ENCODE peak calls at places on chromosomes 2 and 18, in five cellular contexts. F is HepG2, R is SK-N-SH, V is K562, W is GM12878. D is an unnamed sample.

GRCh38 chr2:17728210-17728609 is 25.4 kb downstream of the SMC6 start:
- DNase-seq in F (no peak), R (no peak), V (no peak), W (no peak), D (no peak)

GRCh38 chr2:16022548-16023240 is 82.3 kb downstream of the MYCN start:
- DNase-seq in F (no peak), R (no peak), V (no peak), W (no peak), D (no peak)

GRCh38 chr2:109342890-109343289 is 213.9 kb downstream of the SH3RF3 start:
- DNase-seq in F (no peak), R (no peak), V (no peak), W (no peak), D (no peak)

GRCh38 chr2:150911766-150912280 is 349.8 kb downstream of the RBM43 start:
- DNase-seq in F (peak; percentile 24), R (no peak), V (no peak), W (no peak), D (peak; percentile 70)

GRCh38 chr2:98615481-98615880 is 7.1 kb downstream of the UNC50 start:
- DNase-seq in F (no peak), R (no peak), V (no peak), W (no peak), D (no peak)

GRCh38 chr2:86097913-86098312 is 7.8 kb downstream of the POLR1A start:
- DNase-seq in F (no peak), R (no peak), V (no peak), W (no peak), D (no peak)

GRCh38 chr2:164551519-164551918 is 69.8 kb downstream of the GRB14 start:
- DNase-seq in F (no peak), R (no peak), V (no peak), W (no peak), D (no peak)

GRCh38 chr18:27500531-27500930 is 315.4 kb upstream of the CHST9 start:
- DNase-seq in F (no peak), R (no peak), V (no peak), W (no peak), D (no peak)

GRCh38 chr2:30714811-30715709 is 92.2 kb downstream of the CAPN13 start:
- DNase-seq in F (no peak), R (no peak), V (no peak), W (no peak), D (no peak)

GRCh38 chr2:22020101-22020742 is 896.5 kb downstream of the TDRD15 start:
- DNase-seq in F (no peak), R (no peak), V (no peak), W (no peak), D (no peak)

GRCh38 chr2:96685285-96685591 is 42.7 kb downstream of the FER1L5 start:
- DNase-seq in F (no peak), R (peak; percentile 74), V (no peak), W (no peak), D (no peak)

GRCh38 chr2:45849491-45850283 is 198.2 kb downstream of the PRKCE start:
- DNase-seq in F (no peak), R (no peak), V (no peak), W (no peak), D (no peak)

GRCh38 chr2:67733517-67733916 is 329.3 kb downstream of the C1D start:
- DNase-seq in F (peak; percentile 8), R (peak; percentile 54), V (no peak), W (no peak), D (peak; percentile 21)

GRCh38 chr2:165827921-165828276 is 33.9 kb upstream of the GALNT3 start:
- DNase-seq in F (no peak), R (no peak), V (no peak), W (no peak), D (no peak)

GRCh38 chr2:220466251-220466691 is 838.8 kb downstream of the SLC4A3 start:
- DNase-seq in F (no peak), R (no peak), V (no peak), W (no peak), D (no peak)

GRCh38 chr2:52818958-52819357 is 948.6 kb upstream of the CHAC2 start:
- DNase-seq in F (no peak), R (no peak), V (no peak), W (no peak), D (no peak)

GRCh38 chr2:73999881-74000597 is 15.3 kb downstream of the TET3 start:
- DNase-seq in F (no peak), R (no peak), V (no peak), W (no peak), D (no peak)

GRCh38 chr2:113136828-113137775 is 9.7 kb downstream of the IL1RN start:
- DNase-seq in F (peak; percentile 59), R (peak; percentile 48), V (peak; percentile 60), W (no peak), D (peak; percentile 58)

GRCh38 chr18:50465211-50466153 is 90.6 kb downstream of the SKA1 start:
- DNase-seq in F (no peak), R (no peak), V (no peak), W (no peak), D (no peak)

GRCh38 chr2:172588931-172589330 is 33.0 kb downstream of the PDK1 start:
- DNase-seq in F (no peak), R (no peak), V (no peak), W (no peak), D (no peak)

GRCh38 chr18:63161728-63162195 is 157.8 kb downstream of the BCL2 start:
- DNase-seq in F (peak; percentile 2), R (no peak), V (peak; percentile 12), W (peak; percentile 98), D (peak; percentile 20)

GRCh38 chr2:112733449-112733848 is 12.6 kb downstream of the NT5DC4 start:
- DNase-seq in F (no peak), R (no peak), V (no peak), W (no peak), D (no peak)

GRCh38 chr18:65257157-65257556 is 493.7 kb upstream of the CDH7 start:
- DNase-seq in F (no peak), R (no peak), V (no peak), W (no peak), D (no peak)

GRCh38 chr2:71605173-71605641 is 151.8 kb downstream of the DYSF start:
- DNase-seq in F (no peak), R (no peak), V (no peak), W (no peak), D (no peak)

GRCh38 chr2:179434357-179434756 is 169.7 kb upstream of the SESTD1 start:
- DNase-seq in F (no peak), R (no peak), V (no peak), W (no peak), D (no peak)

GRCh38 chr2:237298323-237299118 is 115.4 kb downstream of the COL6A3 start:
- DNase-seq in F (peak; percentile 51), R (peak; percentile 33), V (no peak), W (no peak), D (peak; percentile 28)

GRCh38 chr2:142819411-142819810 is 58.1 kb upstream of the KYNU start:
- DNase-seq in F (no peak), R (no peak), V (no peak), W (no peak), D (no peak)

GRCh38 chr18:13447621-13448020 is 229.1 kb downstream of the LDLRAD4 start:
- DNase-seq in F (no peak), R (peak; percentile 55), V (no peak), W (no peak), D (peak; percentile 7)

GRCh38 chr2:181882621-181883020 is 8.9 kb upstream of the ITPRID2 start:
- DNase-seq in F (no peak), R (no peak), V (no peak), W (no peak), D (no peak)

GRCh38 chr18:5309888-5310470 is 14.5 kb upstream of the ZBTB14 start:
- DNase-seq in F (no peak), R (no peak), V (no peak), W (peak; percentile 48), D (no peak)

GRCh38 chr2:231360881-231361294 is 34.6 kb upstream of the B3GNT7 start:
- DNase-seq in F (no peak), R (no peak), V (no peak), W (no peak), D (no peak)

GRCh38 chr18:24991661-24992060 is 360.3 kb downstream of the ZNF521 start:
- DNase-seq in F (no peak), R (no peak), V (no peak), W (no peak), D (no peak)

GRCh38 chr2:53181759-53182158 is 585.8 kb upstream of the CHAC2 start:
- DNase-seq in F (no peak), R (no peak), V (no peak), W (no peak), D (no peak)

DNA sequence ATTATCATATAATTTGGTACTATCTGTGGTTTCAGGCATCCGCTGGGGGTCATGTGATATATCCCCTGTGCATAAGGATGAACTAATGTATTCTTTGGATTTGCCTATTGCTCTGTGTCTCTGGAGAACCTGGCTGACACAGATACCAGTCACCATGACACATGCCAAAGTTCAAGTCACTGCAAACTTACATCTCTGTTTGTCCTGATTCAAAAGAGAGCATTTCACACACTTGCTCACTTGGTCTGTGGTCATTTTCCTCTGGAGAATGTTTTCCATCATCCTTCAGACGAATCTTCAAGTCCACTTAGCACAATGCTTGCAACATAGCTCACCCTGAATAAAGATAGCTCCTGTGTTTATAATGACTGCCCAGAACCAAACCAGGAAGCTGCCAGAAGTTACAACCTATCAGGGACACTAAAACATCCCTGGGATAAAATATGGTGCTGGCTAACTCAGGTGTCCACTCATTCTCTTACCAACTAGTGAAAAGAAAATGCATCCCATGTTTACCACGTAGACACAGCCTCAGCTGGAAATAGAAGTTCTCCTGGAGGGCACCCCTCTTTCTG is 18.1 kb downstream of the SULT1C3 start:
- DNase-seq in F (peak; percentile 19), R (no peak), V (no peak), W (no peak), D (no peak)
- TF ChIP-seq CHD2 in F (no peak), R (no peak), V (no peak), W (no peak), D (no peak)

GRCh38 chr2:61707984-61708852 is 145.6 kb downstream of the FAM161A start:
- DNase-seq in F (peak; percentile 78), R (no peak), V (no peak), W (peak; percentile 92), D (peak; percentile 79)
- TF ChIP-seq SMC3 in F (no peak), R (no peak), V (no peak), W (no peak), D (peak; percentile 27)

DNA sequence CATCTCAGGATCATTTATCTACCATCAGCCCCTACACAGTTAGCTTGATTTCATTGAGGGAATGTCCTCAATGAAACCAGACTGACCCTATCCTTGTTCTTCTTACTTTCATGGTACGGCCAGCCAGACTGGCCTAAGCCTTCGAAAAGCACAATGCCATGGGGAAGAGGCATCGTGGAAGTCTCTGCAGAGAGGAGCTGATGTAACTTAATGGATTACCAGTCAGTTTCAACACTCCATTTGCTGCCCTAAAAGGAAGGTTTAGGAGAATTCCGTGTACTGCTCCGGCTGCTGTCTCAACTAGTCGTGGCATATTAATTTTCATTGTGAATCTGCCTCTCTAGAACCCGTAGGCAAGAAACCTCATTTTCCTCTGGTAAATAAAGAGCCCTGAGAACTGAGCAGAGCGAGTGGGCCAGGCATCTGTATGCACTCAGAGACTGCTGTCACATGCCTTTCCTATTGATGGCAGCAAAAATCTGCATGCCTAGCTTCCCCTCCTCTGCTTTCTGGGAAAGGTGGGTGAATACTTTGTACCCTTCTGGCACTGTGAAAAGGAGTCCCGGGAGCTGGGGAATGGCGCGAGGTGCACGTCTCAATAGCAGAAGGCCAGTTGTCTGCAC is 184.9 kb downstream of the KLHL29 start:
- DNase-seq in F (no peak), R (no peak), V (no peak), W (no peak), D (no peak)
- TF ChIP-seq CHD2 in F (no peak), R (no peak), V (no peak), W (no peak), D (no peak)

GRCh38 chr2:196268022-196268421 is 96.6 kb upstream of the STK17B start:
- DNase-seq in F (no peak), R (no peak), V (no peak), W (no peak), D (no peak)
- TF ChIP-seq SMC3 in F (no peak), R (no peak), V (no peak), W (no peak), D (no peak)

GRCh38 chr2:43136011-43136799 is 90.2 kb downstream of the ZFP36L2 start:
- DNase-seq in F (no peak), R (peak; percentile 38), V (no peak), W (no peak), D (no peak)
- TF ChIP-seq CHD2 in F (no peak), R (no peak), V (no peak), W (no peak), D (no peak)

D was measured in A549.